ENCODE peak calls at places on chromosomes 3 and 15, in nine cellular contexts. D, L, M, S, Y, R, H, B and J are unnamed samples.

GRCh38 chr15:89307046-89307587 is 27.5 kb downstream of the POLG start:
- DNase-seq in D (no peak), L (no peak), M (no peak), S (no peak), Y (peak), R (no peak), H (no peak), B (no peak), J (no peak)

GRCh38 chr3:169172535-169172934 is 491.0 kb downstream of the MECOM start:
- DNase-seq in D (no peak), L (no peak), M (no peak), S (no peak), Y (no peak), R (no peak), H (no peak), B (no peak), J (no peak)

GRCh38 chr15:70411464-70411863 is 313.7 kb upstream of the TLE3 start:
- DNase-seq in D (no peak), L (no peak), M (no peak), S (no peak), Y (no peak), R (no peak), H (no peak), B (no peak), J (no peak)

GRCh38 chr3:78414261-78414660 is 1353.5 kb downstream of the ROBO1 start:
- DNase-seq in D (no peak), L (no peak), M (no peak), S (no peak), Y (no peak), R (no peak), H (no peak), B (no peak), J (no peak)

GRCh38 chr15:64149424-64150235 is 1.9 kb upstream of the SNX22 start:
- DNase-seq in D (no peak), L (no peak), M (no peak), S (peak), Y (no peak), R (no peak), H (no peak), B (no peak), J (no peak)

GRCh38 chr15:66573719-66574641 is 8.2 kb upstream of the LCTL start:
- DNase-seq in D (no peak), L (no peak), M (no peak), S (no peak), Y (peak), R (no peak), H (no peak), B (no peak), J (no peak)

GRCh38 chr3:114496466-114496865 is 202.6 kb downstream of the TIGIT start:
- DNase-seq in D (no peak), L (no peak), M (no peak), S (no peak), Y (no peak), R (no peak), H (no peak), B (no peak), J (no peak)

GRCh38 chr15:38846351-38846750 is 281.7 kb upstream of the RASGRP1 start:
- DNase-seq in D (no peak), L (no peak), M (no peak), S (no peak), Y (no peak), R (no peak), H (no peak), B (no peak), J (no peak)

GRCh38 chr3:12656193-12656592 is 7.7 kb downstream of the RAF1 start:
- DNase-seq in D (no peak), L (no peak), M (no peak), S (no peak), Y (no peak), R (no peak), H (no peak), B (no peak), J (no peak)

GRCh38 chr3:14801031-14801430 is 17.7 kb upstream of the FGD5 start:
- DNase-seq in D (no peak), L (no peak), M (no peak), S (no peak), Y (no peak), R (no peak), H (no peak), B (no peak), J (no peak)

GRCh38 chr3:61807865-61808276 is 246.5 kb downstream of the PTPRG start:
- DNase-seq in D (no peak), L (no peak), M (no peak), S (no peak), Y (peak), R (no peak), H (peak), B (peak), J (no peak)

GRCh38 chr3:194265505-194265892 is 85.6 kb downstream of the CPN2 start:
- DNase-seq in D (no peak), L (no peak), M (no peak), S (no peak), Y (peak), R (no peak), H (peak), B (peak), J (no peak)

GRCh38 chr15:32124726-32125125 is 94.4 kb downstream of the CHRNA7 start:
- DNase-seq in D (no peak), L (no peak), M (no peak), S (no peak), Y (no peak), R (no peak), H (no peak), B (no peak), J (no peak)

GRCh38 chr15:68277131-68277604 is 377 bp upstream of the FEM1B start:
- DNase-seq in D (peak), L (no peak), M (no peak), S (no peak), Y (peak), R (no peak), H (no peak), B (peak), J (no peak)

GRCh38 chr3:138174421-138175122 is at the start of gene DBR1:
- DNase-seq in D (peak), L (peak), M (no peak), S (peak), Y (peak), R (peak), H (peak), B (peak), J (peak)

GRCh38 chr3:157247391-157247790 is 87.4 kb upstream of the CCNL1 start:
- DNase-seq in D (no peak), L (no peak), M (no peak), S (no peak), Y (no peak), R (no peak), H (no peak), B (no peak), J (no peak)

GRCh38 chr3:58492385-58492970 is 582 bp downstream of the KCTD6 start:
- DNase-seq in D (no peak), L (peak), M (no peak), S (peak), Y (no peak), R (no peak), H (no peak), B (no peak), J (no peak)

GRCh38 chr15:72836676-72837325 is 53.2 kb upstream of the ADPGK start:
- DNase-seq in D (no peak), L (no peak), M (no peak), S (no peak), Y (no peak), R (no peak), H (no peak), B (no peak), J (no peak)

GRCh38 chr3:150761831-150762661 is 923 bp downstream of the SIAH2 start:
- DNase-seq in D (peak), L (peak), M (no peak), S (peak), Y (peak), R (peak), H (peak), B (peak), J (peak)

GRCh38 chr3:32354362-32354778 is 37.3 kb upstream of the CMTM7 start:
- DNase-seq in D (no peak), L (no peak), M (no peak), S (no peak), Y (peak), R (no peak), H (no peak), B (no peak), J (peak)

GRCh38 chr15:84727429-84727828 is 11.5 kb upstream of the SEC11A start:
- DNase-seq in D (no peak), L (no peak), M (no peak), S (no peak), Y (peak), R (no peak), H (no peak), B (no peak), J (no peak)

GRCh38 chr15:76502678-76503077 is 166.1 kb downstream of the ISL2 start:
- DNase-seq in D (no peak), L (no peak), M (no peak), S (no peak), Y (no peak), R (no peak), H (no peak), B (no peak), J (no peak)

GRCh38 chr3:13272831-13273603 is 147.1 kb downstream of the NUP210 start:
- DNase-seq in D (no peak), L (no peak), M (no peak), S (no peak), Y (no peak), R (no peak), H (no peak), B (no peak), J (no peak)

GRCh38 chr15:70023064-70023768 is 74.5 kb downstream of the TLE3 start:
- DNase-seq in D (no peak), L (no peak), M (no peak), S (peak), Y (peak), R (no peak), H (no peak), B (no peak), J (no peak)

GRCh38 chr15:62601779-62602540 is 436.9 kb upstream of the C2CD4B start:
- DNase-seq in D (peak), L (no peak), M (no peak), S (no peak), Y (no peak), R (no peak), H (no peak), B (no peak), J (no peak)

GRCh38 chr3:69948246-69948862 is 51.2 kb upstream of the SAMMSON start:
- DNase-seq in D (no peak), L (no peak), M (no peak), S (peak), Y (peak), R (no peak), H (no peak), B (no peak), J (peak)

GRCh38 chr15:33654859-33655258 is 313.4 kb upstream of the CHRM5 start:
- DNase-seq in D (no peak), L (no peak), M (no peak), S (no peak), Y (no peak), R (no peak), H (no peak), B (no peak), J (no peak)
- TF ChIP-seq CTCF in D (no peak), L (no peak), M (peak), S (no peak), Y (no peak), R (no peak), H (no peak), B (no peak), J (no peak)

GRCh38 chr3:9379327-9379726 is 16.5 kb downstream of the THUMPD3 start:
- DNase-seq in D (no peak), L (no peak), M (no peak), S (no peak), Y (no peak), R (no peak), H (no peak), B (no peak), J (no peak)

GRCh38 chr3:9377981-9378380 is 15.1 kb downstream of the THUMPD3 start:
- DNase-seq in D (no peak), L (no peak), M (no peak), S (no peak), Y (no peak), R (no peak), H (no peak), B (no peak), J (no peak)

DNA sequence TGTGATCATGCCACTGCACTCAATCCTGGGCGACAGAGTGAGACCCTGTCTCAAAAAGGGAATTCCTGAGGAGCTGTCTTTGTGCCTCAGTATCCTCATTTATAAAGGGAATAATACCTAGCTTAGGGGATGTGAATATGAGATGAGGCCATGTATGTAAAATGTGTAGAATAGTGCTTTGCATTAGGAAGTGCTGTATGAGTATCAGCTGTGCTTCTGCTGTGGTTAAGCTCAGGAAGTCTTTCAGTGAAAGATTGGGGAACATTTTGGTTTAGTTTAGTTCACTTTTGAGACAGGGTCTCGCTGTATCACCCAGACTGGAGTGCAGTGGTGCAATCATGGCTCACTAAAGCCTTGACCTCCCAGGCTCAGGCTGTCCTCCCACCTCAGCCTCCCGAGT is 10.6 kb downstream of the THUMPD3 start:
- DNase-seq in D (no peak), L (no peak), M (no peak), S (no peak), Y (no peak), R (no peak), H (no peak), B (no peak), J (no peak)
- TF ChIP-seq CTCF in D (no peak), L (no peak), M (no peak), S (no peak), Y (no peak), R (no peak), H (no peak), B (no peak), J (no peak)

GRCh38 chr3:43074901-43075689 is 30.8 kb downstream of the POMGNT2 start:
- DNase-seq in D (no peak), L (no peak), M (no peak), S (no peak), Y (no peak), R (no peak), H (no peak), B (no peak), J (no peak)
- TF ChIP-seq CTCF in D (no peak), L (no peak), M (no peak), S (no peak), Y (no peak), R (no peak), H (no peak), B (no peak), J (no peak)

DNA sequence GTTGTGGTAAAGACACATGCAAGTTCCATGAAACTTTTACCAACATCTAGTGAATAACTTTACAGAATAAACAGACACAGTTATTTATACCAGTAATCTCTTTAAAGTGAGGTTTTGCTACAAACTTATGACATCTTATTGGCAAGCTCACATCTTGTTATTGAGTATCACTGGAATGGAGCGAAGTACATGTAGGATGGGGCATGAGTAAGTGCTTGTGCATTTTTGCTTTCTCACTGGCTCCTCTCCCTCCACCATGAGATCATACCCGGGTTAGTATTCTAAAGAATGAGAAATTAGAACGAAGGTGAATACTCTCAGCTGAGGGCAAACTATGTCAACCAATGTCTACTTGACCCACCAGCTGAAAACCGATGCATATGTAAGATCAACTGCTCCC is 193.3 kb upstream of the ZNF717 start:
- DNase-seq in D (no peak), L (no peak), M (no peak), S (no peak), Y (peak), R (no peak), H (no peak), B (no peak), J (no peak)
- TF ChIP-seq CTCF in D (no peak), L (no peak), M (no peak), S (no peak), Y (no peak), R (no peak), H (no peak), B (no peak), J (no peak)

GRCh38 chr3:43855674-43856299 is 165.0 kb downstream of the ABHD5 start:
- DNase-seq in D (peak), L (peak), M (no peak), S (peak), Y (peak), R (peak), H (peak), B (peak), J (peak)
- TF ChIP-seq CTCF in D (peak), L (peak), M (peak), S (peak), Y (peak), R (peak), H (no peak), B (peak), J (peak)

GRCh38 chr3:134644731-134645514 is 5.9 kb downstream of the KY start:
- DNase-seq in D (no peak), L (no peak), M (no peak), S (peak), Y (peak), R (peak), H (no peak), B (peak), J (no peak)
- TF ChIP-seq CTCF in D (no peak), L (no peak), M (no peak), S (no peak), Y (no peak), R (no peak), H (no peak), B (no peak), J (no peak)

GRCh38 chr3:60240558-60240957 is 1010.7 kb downstream of the FHIT start:
- DNase-seq in D (no peak), L (no peak), M (no peak), S (no peak), Y (no peak), R (no peak), H (no peak), B (no peak), J (no peak)
- TF ChIP-seq CTCF in D (no peak), L (no peak), M (no peak), S (no peak), Y (no peak), R (no peak), H (no peak), B (no peak), J (no peak)

GRCh38 chr3:65173841-65174240 is 486.0 kb upstream of the ADAMTS9 start:
- DNase-seq in D (no peak), L (no peak), M (no peak), S (no peak), Y (peak), R (no peak), H (no peak), B (no peak), J (no peak)

GRCh38 chr3:65174713-65175112 is 486.9 kb upstream of the ADAMTS9 start:
- DNase-seq in D (no peak), L (no peak), M (no peak), S (no peak), Y (no peak), R (no peak), H (no peak), B (no peak), J (no peak)

GRCh38 chr3:65166531-65166930 is 478.7 kb upstream of the ADAMTS9 start:
- DNase-seq in D (no peak), L (no peak), M (no peak), S (no peak), Y (no peak), R (no peak), H (no peak), B (no peak), J (no peak)

GRCh38 chr3:65168547-65168946 is 480.7 kb upstream of the ADAMTS9 start:
- DNase-seq in D (no peak), L (no peak), M (no peak), S (no peak), Y (no peak), R (no peak), H (no peak), B (no peak), J (no peak)

DNA sequence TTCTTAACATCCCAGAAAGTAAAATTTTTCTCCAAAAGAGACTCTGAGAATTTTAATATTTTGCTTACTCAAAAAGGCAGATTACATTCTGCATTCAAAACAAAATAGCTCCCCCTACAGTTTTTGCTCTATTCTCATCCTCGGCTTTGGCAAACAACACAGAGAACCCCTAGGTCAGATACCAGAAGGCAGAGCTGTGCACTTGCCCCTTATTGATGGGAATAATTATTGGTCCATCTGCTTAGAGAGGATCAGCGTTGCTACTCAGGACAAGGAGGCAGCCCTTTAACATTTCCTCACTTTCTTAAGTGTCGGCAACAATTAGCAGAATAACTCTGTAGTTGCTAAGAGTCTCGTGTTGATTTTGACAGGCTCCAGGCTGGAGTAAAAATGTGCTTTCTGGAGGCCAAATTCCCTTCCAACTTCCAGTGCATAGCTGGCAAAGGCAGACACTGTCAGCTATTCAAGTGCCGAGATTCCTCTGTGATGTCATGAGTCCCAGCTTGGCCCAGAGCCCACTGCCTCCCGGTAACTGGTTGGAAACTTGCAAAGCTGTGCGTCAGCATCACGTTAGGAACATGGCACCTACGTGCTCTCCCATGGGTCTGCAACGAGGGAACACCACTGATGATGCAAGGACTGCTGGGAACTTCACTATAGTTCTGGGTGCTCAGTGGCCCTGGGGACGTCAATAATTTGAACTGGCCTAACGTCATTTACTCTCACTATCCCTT is 482.7 kb upstream of the ADAMTS9 start:
- DNase-seq in D (no peak), L (no peak), M (no peak), S (no peak), Y (peak), R (no peak), H (peak), B (peak), J (peak)
- TF ChIP-seq CTCF in D (no peak), L (peak), M (no peak), S (no peak), Y (peak), R (peak), H (no peak), B (peak), J (no peak)

GRCh38 chr3:53382106-53382505 is 34.8 kb upstream of the DCP1A start:
- DNase-seq in D (no peak), L (no peak), M (no peak), S (no peak), Y (peak), R (no peak), H (no peak), B (no peak), J (no peak)

GRCh38 chr3:53379898-53380297 is 32.6 kb upstream of the DCP1A start:
- DNase-seq in D (no peak), L (no peak), M (no peak), S (no peak), Y (no peak), R (no peak), H (no peak), B (no peak), J (no peak)

GRCh38 chr3:53375019-53375418 is 27.7 kb upstream of the DCP1A start:
- DNase-seq in D (peak), L (peak), M (peak), S (peak), Y (peak), R (peak), H (peak), B (peak), J (peak)

GRCh38 chr3:53377794-53378193 is 30.5 kb upstream of the DCP1A start:
- DNase-seq in D (no peak), L (no peak), M (no peak), S (no peak), Y (no peak), R (no peak), H (no peak), B (no peak), J (no peak)
- TF ChIP-seq CTCF in D (no peak), L (no peak), M (no peak), S (no peak), Y (no peak), R (no peak), H (no peak), B (no peak), J (no peak)

GRCh38 chr3:109642042-109642441 is 304.7 kb upstream of the DPPA4 start:
- DNase-seq in D (no peak), L (no peak), M (no peak), S (no peak), Y (peak), R (no peak), H (no peak), B (no peak), J (no peak)
- TF ChIP-seq CTCF in D (no peak), L (no peak), M (no peak), S (no peak), Y (no peak), R (no peak), H (no peak), B (no peak), J (no peak)